ENCODE peak calls at places on chromosome X, in six cellular contexts. N, E, J, Q, T and R are unnamed samples.

GRCh38 chrX:114611018-114611619 is 27.2 kb downstream of the HTR2C start:
- DNase-seq in E (peak), Q (no peak), N (peak), T (peak), J (no peak), R (peak)

GRCh38 chrX:133258481-133258880 is 40.3 kb upstream of the TFDP3 start:
- DNase-seq in J (no peak), N (no peak), E (peak), T (peak), Q (no peak), R (no peak)

GRCh38 chrX:97638621-97639020 is 754.9 kb downstream of the RPA4 start:
- DNase-seq in N (no peak), T (no peak), E (no peak), J (no peak), Q (no peak), R (no peak)

GRCh38 chrX:39654952-39655351 is 442.8 kb downstream of the BCOR start:
- DNase-seq in N (no peak), E (no peak), J (no peak), T (no peak), Q (no peak), R (no peak)

GRCh38 chrX:68090266-68090665 is 343.0 kb downstream of the OPHN1 start:
- DNase-seq in J (no peak), N (no peak), T (peak), E (no peak), Q (no peak), R (no peak)

GRCh38 chrX:14235004-14235403 is 205.3 kb upstream of the GEMIN8 start:
- DNase-seq in N (no peak), J (no peak), E (no peak), T (no peak), Q (no peak), R (no peak)

GRCh38 chrX:13966071-13966850 is 63.4 kb downstream of the GEMIN8 start:
- DNase-seq in J (no peak), T (no peak), E (no peak), N (no peak), Q (no peak), R (no peak)

GRCh38 chrX:72126048-72126415 is 5.7 kb downstream of the RTL5 start:
- DNase-seq in N (no peak), E (no peak), J (no peak), T (no peak), Q (no peak), R (no peak)

GRCh38 chrX:130803537-130803936 is 99.5 kb downstream of the ENOX2 start:
- DNase-seq in Q (no peak), N (no peak), J (no peak), T (no peak), E (no peak), R (no peak)

DNA sequence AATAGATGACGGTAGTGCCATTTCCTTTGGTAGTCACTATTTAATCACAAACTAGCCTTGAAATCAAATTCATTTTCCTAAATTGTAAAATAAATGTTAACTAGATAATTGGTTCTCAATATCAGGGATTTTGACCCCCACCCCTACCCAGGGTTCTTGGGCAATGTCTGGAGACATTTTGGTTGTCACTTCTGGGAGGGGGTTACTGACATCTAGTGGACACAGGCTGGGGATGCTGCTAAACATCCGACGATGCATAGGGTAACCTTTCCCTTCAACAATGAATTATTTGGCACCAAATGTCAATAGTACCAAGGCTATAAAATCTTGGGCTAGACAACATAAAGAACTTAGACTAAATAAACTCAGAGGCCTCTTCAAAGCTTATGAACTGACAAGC is 285.8 kb upstream of the TRPC5 start:
- DNase-seq in E (no peak), T (no peak), N (no peak), J (no peak), Q (no peak), R (peak)
- TF ChIP-seq CTCF in E (peak), T (peak), N (no peak), J (no peak), Q (peak), R (no peak)

GRCh38 chrX:115894087-115894486 is 276.5 kb upstream of the AGTR2 start:
- DNase-seq in E (no peak), N (no peak), Q (peak), J (no peak), T (no peak), R (no peak)
- TF ChIP-seq CTCF in E (no peak), N (no peak), Q (no peak), J (no peak), T (no peak), R (no peak)

GRCh38 chrX:124401696-124402095 is 55.3 kb downstream of the SH2D1A start:
- DNase-seq in N (no peak), T (no peak), Q (no peak), E (no peak), J (no peak), R (no peak)

GRCh38 chrX:124405868-124406267 is 59.5 kb downstream of the SH2D1A start:
- DNase-seq in N (no peak), J (no peak), T (no peak), Q (no peak), E (no peak), R (no peak)

DNA sequence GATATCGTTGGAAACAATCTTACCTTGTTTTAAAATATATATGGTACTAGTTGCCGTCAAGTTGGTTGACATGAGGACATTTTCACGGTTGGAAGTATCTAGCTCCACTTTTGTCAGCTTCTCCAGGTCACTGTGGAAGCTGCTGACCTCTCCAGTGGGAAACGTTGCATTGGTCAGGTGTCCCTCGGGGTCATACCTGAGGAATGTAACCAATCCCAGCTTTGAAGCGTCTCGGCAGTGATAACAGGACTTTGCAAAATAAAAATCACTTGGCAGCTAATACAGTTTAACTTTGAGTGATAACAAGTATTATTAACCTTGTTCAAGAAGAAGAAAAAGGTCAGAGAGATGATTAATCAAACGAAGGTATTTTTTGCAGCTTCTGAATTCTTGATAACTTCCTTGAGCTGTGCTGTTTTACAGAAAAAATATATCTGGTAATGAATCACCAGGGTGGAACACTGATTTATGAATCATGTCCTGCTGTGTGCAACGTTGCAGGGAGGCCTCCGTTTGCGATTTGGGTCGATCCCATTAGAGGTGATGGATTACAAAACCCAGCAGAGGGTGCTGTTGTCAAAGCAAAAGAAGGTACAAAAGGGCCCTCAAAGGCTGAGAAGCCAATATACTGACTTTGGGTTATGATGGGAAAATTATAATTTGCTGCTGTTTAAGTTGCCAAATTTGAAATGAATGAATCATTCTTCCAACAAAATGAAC is 60.1 kb downstream of the SH2D1A start:
- DNase-seq in J (no peak), Q (peak), E (no peak), T (peak), N (peak), R (peak)
- TF ChIP-seq CTCF in J (peak), Q (peak), E (peak), T (peak), N (peak), R (peak)

DNA sequence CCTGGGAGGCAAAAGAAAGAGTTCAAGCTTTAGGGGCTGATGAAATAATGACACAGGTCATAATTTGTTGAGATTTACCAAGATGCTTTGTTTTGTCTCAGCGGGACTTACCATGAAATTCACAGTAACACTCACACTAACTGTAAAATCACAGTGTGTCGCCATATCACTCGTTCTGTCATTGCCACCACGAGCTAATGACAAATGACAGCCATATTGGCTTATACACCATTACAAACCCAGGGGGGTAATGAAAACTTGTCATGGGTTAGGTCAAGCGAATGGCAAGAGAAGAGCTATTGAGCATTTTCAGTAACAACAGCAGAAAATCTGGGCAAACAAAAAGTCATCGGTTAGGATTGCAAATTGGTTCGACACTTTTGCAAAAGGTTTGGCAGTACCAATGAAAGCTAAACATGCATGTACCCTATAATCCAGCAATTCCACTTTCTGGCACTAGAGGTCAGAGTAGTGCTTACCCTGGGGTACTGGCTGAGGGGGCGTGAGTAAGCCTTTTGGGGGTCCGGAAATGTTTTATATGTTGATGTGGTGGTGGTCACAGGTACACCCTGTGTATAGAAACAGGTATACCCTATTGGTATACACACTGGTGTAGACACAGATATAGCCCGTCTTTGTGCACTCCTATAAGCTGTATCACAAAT is 83.9 kb upstream of the RAI2 start:
- DNase-seq in J (no peak), Q (no peak), N (no peak), E (no peak), T (peak), R (peak)
- TF ChIP-seq CTCF in J (peak), Q (peak), N (peak), E (peak), T (peak), R (peak)

GRCh38 chrX:138775501-138775900 is 64.0 kb upstream of the FGF13 start:
- DNase-seq in Q (no peak), T (peak), J (no peak), E (no peak), N (peak), R (no peak)
- TF ChIP-seq CTCF in Q (peak), T (peak), J (peak), E (peak), N (peak), R (peak)

DNA sequence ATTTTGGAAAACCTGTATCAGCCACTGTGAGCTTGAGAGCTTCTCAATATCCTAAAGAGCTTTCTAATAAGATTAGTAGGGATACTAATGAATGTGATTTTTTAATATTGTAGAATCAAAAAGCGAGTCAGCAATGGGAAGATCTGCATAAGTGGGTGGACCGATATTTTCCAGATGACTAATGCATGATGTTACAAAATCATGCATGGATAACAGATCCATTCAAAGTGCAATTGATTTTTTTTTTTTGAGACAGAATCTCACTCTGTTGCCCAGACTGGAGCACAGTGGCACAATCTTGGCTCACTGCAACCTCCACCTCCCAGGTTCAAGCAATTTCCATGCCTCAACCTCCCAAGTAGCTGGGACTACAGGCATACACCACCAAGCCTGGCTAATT is 7.3 kb upstream of the CLDN2 start:
- DNase-seq in J (no peak), E (no peak), T (peak), N (peak), Q (no peak), R (no peak)
- TF ChIP-seq CTCF in J (no peak), E (no peak), T (no peak), N (no peak), Q (no peak), R (no peak)

DNA sequence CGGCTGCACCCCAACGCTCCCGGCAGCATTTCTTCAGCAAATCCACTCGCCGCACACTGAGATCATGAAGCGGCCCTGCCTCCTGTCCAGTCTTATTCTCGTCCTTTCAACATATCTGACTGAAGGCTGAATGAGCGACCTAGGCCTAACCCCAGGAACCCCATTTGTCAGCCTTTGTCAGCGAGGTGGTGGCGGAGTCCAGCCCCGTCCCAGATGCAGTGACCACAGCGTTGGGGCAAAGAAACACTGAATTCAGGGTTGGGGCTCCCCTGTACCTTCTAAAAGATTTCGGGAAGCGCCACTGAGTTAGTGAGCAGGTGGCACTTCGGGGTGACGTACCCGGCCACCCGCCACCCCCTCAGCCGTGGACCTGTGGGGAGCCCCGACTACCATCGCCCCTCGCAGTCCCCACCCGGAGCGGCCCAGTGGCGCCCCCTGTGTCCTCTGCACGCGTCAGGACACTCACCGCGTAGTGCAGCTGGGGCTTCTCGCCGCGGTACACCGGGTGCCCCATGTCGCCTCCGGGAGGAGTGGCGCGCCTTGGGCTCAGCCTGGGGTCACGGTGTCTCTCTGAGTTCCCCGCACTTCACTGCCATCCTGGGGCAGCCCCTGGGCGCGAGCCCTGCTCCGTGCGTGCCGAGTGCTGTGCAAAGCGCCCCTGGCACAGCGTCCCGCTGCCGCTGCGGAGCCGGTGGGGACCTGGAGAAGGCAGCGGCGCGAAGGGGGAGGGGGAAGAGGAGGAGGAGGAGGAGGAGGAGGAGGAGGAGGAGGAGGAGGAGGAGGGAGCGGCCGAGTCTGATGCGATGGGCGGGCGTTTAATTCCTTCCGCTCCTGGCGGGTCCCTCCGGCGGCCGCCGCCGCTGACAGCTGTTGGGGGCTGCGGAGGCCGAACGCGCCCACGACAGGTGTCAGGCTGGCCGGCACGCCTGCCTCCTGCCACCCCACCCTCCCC is 134.1 kb downstream of the AMELX start:
- DNase-seq in N (no peak), Q (peak), J (peak), T (no peak), E (no peak), R (peak)
- TF ChIP-seq CTCF in N (peak), Q (peak), J (peak), T (peak), E (peak), R (no peak)

GRCh38 chrX:110119480-110119879 is 116.6 kb downstream of the TMEM164 start:
- DNase-seq in N (no peak), J (no peak), E (no peak), Q (no peak), T (no peak), R (no peak)

GRCh38 chrX:110123331-110123782 is 120.4 kb downstream of the TMEM164 start:
- DNase-seq in Q (no peak), J (no peak), T (no peak), E (no peak), N (no peak), R (no peak)

GRCh38 chrX:110120025-110120424 is 117.1 kb downstream of the TMEM164 start:
- DNase-seq in T (no peak), E (no peak), J (no peak), N (no peak), Q (no peak), R (no peak)

GRCh38 chrX:110131031-110131430 is 128.1 kb downstream of the TMEM164 start:
- DNase-seq in T (no peak), E (no peak), J (no peak), N (no peak), Q (no peak), R (no peak)

GRCh38 chrX:110125435-110125834 is 122.5 kb downstream of the TMEM164 start:
- DNase-seq in N (no peak), Q (no peak), J (no peak), T (no peak), E (no peak), R (peak)
- TF ChIP-seq CTCF in N (no peak), Q (peak), J (no peak), T (peak), E (peak), R (no peak)

DNA sequence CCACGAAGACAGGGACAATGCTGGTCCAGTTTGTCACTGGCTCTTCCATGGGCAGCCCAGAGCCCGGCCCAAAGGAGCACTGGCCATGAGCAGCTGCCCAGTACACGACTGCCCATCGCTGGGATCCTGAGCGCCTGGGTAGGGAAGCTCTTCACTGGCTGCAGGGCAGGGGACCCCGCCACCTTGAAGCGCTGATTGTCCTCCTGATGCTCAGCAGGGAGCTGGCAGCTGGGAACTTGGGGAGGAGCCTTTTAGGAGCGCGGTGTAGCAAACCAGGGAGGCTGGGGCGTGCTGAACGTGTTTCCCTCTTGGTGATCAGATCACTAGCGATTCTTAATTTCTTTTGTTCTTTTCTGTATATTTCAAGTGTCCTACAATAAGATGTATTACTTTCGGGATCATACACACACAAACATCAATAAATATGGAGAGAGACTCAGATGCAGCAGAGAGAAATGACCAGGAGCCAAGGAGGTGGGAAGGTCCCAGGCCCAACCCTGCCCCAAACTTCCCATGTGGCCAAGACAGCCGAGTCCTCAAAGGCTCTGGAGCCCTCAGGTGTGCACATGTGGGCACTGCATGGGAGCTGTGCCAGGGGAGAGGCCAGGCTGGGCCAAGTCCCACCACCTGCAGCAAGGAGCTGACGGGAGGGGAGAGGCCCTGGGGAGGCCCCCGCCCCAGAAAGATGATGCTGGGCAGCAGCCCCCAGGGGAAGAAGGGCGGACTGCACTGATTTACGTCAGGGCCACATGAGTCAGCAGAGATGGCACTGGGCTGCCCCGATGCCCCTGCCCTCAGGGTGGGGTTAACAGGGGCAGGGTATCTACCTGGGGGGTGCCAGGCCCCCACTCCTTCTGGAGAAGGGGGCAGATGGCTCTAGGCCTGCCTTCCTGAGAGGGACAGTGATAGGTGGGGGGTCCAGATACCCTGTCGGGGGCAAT is 1.6 kb downstream of the L1CAM start:
- DNase-seq in E (no peak), Q (no peak), J (no peak), N (no peak), T (no peak), R (no peak)
- TF ChIP-seq CTCF in E (no peak), Q (no peak), J (no peak), N (no peak), T (no peak), R (no peak)

DNA sequence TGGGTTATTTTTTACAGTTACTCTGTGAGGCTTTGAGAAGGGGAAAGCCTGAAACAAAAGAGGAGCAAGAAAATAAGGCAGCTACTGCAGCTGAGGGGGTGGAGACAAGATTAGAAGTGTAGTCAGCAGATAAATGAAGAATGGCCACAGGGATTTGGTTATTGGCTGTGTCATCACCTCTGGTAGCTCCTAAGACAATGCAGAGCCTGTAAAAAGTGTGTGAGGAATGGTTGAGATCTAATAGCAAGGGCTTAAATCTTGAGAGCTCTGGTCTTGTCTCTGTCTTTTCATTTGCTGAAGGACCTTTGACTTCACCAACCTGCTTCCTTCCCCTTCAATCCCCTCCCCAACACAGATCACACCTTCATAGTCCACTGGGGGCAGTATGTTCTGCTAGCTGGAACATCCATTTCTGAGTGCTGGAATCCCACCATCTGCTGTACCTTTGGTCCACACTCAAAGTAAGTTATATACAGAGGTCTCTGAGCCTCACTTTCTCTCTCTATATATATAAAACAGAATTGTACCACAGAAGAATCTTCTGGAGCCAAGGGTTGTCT is 213.7 kb upstream of the ZIC3 start:
- DNase-seq in T (no peak), N (no peak), Q (no peak), J (no peak), E (no peak), R (no peak)
- TF ChIP-seq CTCF in T (no peak), N (no peak), Q (peak), J (no peak), E (no peak), R (no peak)